ENCODE peak calls at places on chromosomes 4 and X, in seven cellular contexts. W is epithelial cell of proximal tubule, S is cardiac muscle cell, Z is HL-60, Y is Peyer's patch, L is GM12864, D is H7. R is an unnamed sample.

GRCh38 chrX:21412883-21413282 is 38.7 kb downstream of the CNKSR2 start:
- DNase-seq in W (no peak), S (no peak), Z (no peak), Y (no peak), L (no peak), D (no peak), R (no peak)

GRCh38 chr4:71460368-71460767 is 121.5 kb downstream of the SLC4A4 start:
- DNase-seq in W (no peak), S (no peak), Z (no peak), Y (no peak), L (no peak), D (no peak), R (no peak)

GRCh38 chr4:48047421-48047844 is 30.9 kb downstream of the NIPAL1 start:
- DNase-seq in W (no peak), S (no peak), Z (peak; percentile 35), Y (no peak), L (peak; percentile 80), D (no peak), R (no peak)

GRCh38 chr4:99816611-99817309 is at the start of gene DAPP1:
- DNase-seq in W (no peak), S (no peak), Z (peak; percentile 71), Y (peak; percentile 53), L (peak; percentile 96), D (no peak), R (no peak)

GRCh38 chr4:137000432-137000831 is 531.9 kb downstream of the PCDH18 start:
- DNase-seq in W (no peak), S (no peak), Z (no peak), Y (no peak), L (no peak), D (no peak), R (no peak)

GRCh38 chrX:51332188-51332942 is at the start of gene NUDT10:
- DNase-seq in W (no peak), S (peak; percentile 86), Z (no peak), Y (peak; percentile 43), L (no peak), D (peak; percentile 86), R (peak; percentile 44)

GRCh38 chr4:16027114-16027513 is 56.7 kb downstream of the PROM1 start:
- DNase-seq in W (no peak), S (no peak), Z (no peak), Y (no peak), L (no peak), D (no peak), R (peak; percentile 15)

GRCh38 chr4:156103306-156103705 is 149.6 kb upstream of the CTSO start:
- DNase-seq in W (no peak), S (no peak), Z (no peak), Y (no peak), L (no peak), D (no peak), R (no peak)

GRCh38 chr4:29734785-29735184 is 985.4 kb upstream of the PCDH7 start:
- DNase-seq in W (no peak), S (no peak), Z (no peak), Y (no peak), L (no peak), D (no peak), R (peak; percentile 5)

GRCh38 chrX:70301716-70302115 is 11.8 kb downstream of the KIF4A start:
- DNase-seq in W (no peak), S (no peak), Z (no peak), Y (no peak), L (no peak), D (no peak), R (no peak)

GRCh38 chrX:152895724-152896420 is 2.0 kb upstream of the ZNF185 start:
- DNase-seq in W (no peak), S (no peak), Z (no peak), Y (peak; percentile 55), L (no peak), D (no peak), R (no peak)

GRCh38 chr4:112284662-112285411 is 867 bp downstream of the TIFA start:
- DNase-seq in W (no peak), S (no peak), Z (no peak), Y (no peak), L (no peak), D (peak; percentile 35), R (peak; percentile 57)

GRCh38 chr4:38730830-38731646 is 51.8 kb downstream of the TLR10 start:
- DNase-seq in W (peak; percentile 78), S (peak; percentile 82), Z (peak; percentile 45), Y (peak; percentile 90), L (peak; percentile 80), D (peak; percentile 81), R (peak; percentile 93)

GRCh38 chrX:46730765-46731164 is 28.2 kb downstream of the SLC9A7 start:
- DNase-seq in W (no peak), S (no peak), Z (no peak), Y (no peak), L (no peak), D (no peak), R (no peak)

GRCh38 chr4:101707596-101707995 is 82.9 kb upstream of the BANK1 start:
- DNase-seq in W (no peak), S (no peak), Z (no peak), Y (no peak), L (no peak), D (no peak), R (no peak)

GRCh38 chrX:109719262-109719661 is 13.8 kb downstream of the ACSL4 start:
- DNase-seq in W (no peak), S (no peak), Z (no peak), Y (no peak), L (no peak), D (peak; percentile 18), R (no peak)

GRCh38 chr4:147138171-147138570 is 192.5 kb upstream of the TTC29 start:
- DNase-seq in W (no peak), S (no peak), Z (no peak), Y (no peak), L (no peak), D (no peak), R (peak; percentile 61)

GRCh38 chr4:17324431-17324830 is 187.5 kb downstream of the QDPR start:
- DNase-seq in W (no peak), S (peak; percentile 59), Z (peak; percentile 8), Y (no peak), L (no peak), D (peak; percentile 49), R (peak; percentile 86)

GRCh38 chr4:147843162-147843561 is 111.3 kb downstream of the ARHGAP10 start:
- DNase-seq in W (no peak), S (no peak), Z (no peak), Y (no peak), L (no peak), D (peak; percentile 45), R (no peak)

GRCh38 chr4:69984030-69984443 is 11.7 kb upstream of the STATH start:
- DNase-seq in W (peak; percentile 40), S (peak; percentile 47), Z (no peak), Y (no peak), L (no peak), D (no peak), R (peak; percentile 33)

GRCh38 chrX:22095306-22095705 is 63.2 kb downstream of the PHEX start:
- DNase-seq in W (no peak), S (peak; percentile 19), Z (no peak), Y (peak; percentile 34), L (no peak), D (no peak), R (no peak)

DNA sequence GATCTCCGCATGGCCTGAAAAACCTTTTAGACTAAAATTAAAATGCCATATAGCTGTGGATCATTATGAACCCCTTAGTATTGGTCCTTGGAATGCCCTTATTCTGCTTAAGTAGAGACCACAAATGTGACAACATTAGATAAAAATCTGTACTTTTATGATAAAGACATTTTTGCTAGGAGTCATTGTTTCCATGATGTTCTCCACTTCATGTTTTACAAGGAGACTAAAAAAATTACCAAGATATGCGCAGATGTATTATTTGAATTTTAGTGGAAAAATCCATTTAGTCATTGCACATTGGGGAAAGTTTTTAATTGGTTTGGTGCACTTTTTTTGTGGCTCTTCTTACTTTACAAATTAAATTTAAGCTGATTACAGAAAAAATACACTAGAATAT is 85.1 kb upstream of the HPRT1 start:
- DNase-seq in W (no peak), S (no peak), Z (no peak), Y (no peak), L (no peak), D (no peak), R (peak; percentile 33)
- H3K4me3 ChIP-seq in W (peak overlapping the region; percentile 87), S (peak overlapping the region; percentile 76), Z (peak overlapping the region; percentile 67), Y (peak overlapping the region; percentile 87), L (peak overlapping the region; percentile 80), D (peak overlapping the region; percentile 85), R (peak overlapping the region; percentile 84)

GRCh38 chr4:4542824-4543485 is 1.1 kb upstream of the STX18 start:
- DNase-seq in W (no peak), S (peak; percentile 7), Z (no peak), Y (no peak), L (no peak), D (peak; percentile 34), R (peak; percentile 67)
- H3K4me3 ChIP-seq in W (peak overlapping the region; percentile 98), S (peak overlapping the region; percentile 57), Z (peak overlapping the region; percentile 92), Y (peak overlapping the region; percentile 97), L (peak overlapping the region; percentile 94), D (peak overlapping the region; percentile 69), R (peak overlapping the region; percentile 99)

DNA sequence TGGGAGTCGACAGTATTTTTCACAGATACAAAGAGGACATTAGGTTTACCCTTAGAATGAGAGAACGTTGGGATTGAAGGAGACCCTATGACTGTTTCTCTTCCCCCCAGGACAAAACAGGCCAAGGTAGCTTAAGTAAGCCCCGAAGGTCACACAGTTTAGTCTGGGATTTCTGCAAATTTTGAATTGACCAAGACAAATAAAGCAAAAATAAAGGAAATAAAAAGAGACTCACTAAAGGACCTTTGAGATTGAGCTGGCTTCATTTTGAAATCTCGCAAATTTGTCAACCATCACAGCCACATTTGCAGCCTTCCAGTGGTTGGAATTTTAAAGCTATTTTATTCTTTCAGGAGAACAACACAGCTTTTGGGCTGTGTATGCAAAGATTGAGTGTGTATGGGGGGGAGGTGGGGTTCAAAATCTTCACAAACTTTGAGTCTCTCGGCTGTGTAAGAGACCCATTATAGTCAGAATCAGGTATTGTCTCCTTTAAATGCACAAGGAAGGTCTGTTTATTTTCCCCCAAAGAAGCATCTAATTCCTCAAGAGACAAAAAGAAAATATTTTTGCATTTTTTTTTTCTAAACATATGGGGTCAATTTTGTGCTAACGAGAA is 4.2 kb downstream of the TMSB4X start:
- DNase-seq in W (no peak), S (no peak), Z (no peak), Y (no peak), L (no peak), D (peak; percentile 37), R (peak; percentile 15)
- H3K4me3 ChIP-seq in W (no peak overlapping the region), S (no peak overlapping the region), Z (no peak overlapping the region), Y (no peak overlapping the region), L (no peak overlapping the region), D (no peak overlapping the region), R (peak overlapping the region; percentile 88)

DNA sequence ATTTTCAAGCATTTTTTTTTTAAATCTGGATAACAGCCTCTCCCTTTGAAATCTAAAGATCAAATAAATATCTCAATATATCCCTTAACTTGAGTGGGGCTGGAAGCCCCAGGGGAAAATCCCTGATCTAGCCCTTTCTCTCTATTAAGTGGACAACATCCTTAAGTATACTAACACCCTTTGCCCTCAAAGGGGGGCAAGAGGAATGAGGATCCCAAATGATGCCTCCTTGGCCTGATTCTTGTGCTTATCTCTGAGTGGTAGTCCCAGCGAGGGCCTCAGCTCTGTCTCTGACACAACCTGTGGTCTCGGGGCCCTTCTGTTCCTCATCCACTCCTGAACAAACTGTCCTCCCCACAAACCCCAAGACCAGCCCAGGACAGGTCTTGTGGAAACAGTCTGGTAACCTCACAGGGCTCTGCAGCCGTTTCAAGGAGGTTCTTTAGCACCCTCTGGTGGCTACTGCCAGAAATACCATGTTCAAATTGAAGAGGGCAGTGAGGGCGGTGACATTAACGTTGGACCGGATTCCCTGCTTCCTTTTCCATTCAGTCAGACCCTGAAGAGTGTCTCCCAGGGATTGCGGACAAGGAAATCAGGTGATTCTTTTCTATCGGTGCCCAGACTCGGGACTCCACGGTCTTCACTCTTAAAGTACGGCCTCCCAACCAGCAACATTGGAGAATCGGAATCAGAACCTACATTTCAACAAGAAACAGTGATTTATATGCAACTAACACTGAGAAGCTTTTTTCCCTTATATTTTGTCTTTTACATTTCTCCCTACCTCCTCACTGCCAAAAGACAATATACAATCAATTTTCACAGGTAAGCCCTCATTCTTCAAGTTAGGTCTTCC is 13.0 kb downstream of the CXCL13 start:
- DNase-seq in W (peak; percentile 3), S (peak; percentile 87), Z (peak; percentile 30), Y (no peak), L (peak; percentile 25), D (peak; percentile 81), R (peak; percentile 90)
- H3K4me3 ChIP-seq in W (peak overlapping the region; percentile 24), S (no peak overlapping the region), Z (no peak overlapping the region), Y (no peak overlapping the region), L (no peak overlapping the region), D (no peak overlapping the region), R (peak overlapping the region; percentile 31)

R was measured in adipocyte.